ENCODE peak calls at places on chromosomes 12 and 14, in five cellular contexts. Z is NCI-H2081 treated with DMSO at 0.1 percent for 48 hours; G is Kasumi-1; E is stimulated activated CD8-positive, alpha-beta memory T cell treated with anti-CD3 and anti-CD28 coated beads, Interleukin-15, amount 100 ng/mL, for 24 hours; O is PC-3. S is an unnamed sample.

GRCh38 chr12:26403601-26404000 is 208.2 kb downstream of the SSPN start:
- DNase-seq in E (no peak), O (no peak), G (no peak), Z (no peak), S (no peak)

GRCh38 chr14:30874999-30875787 is 834 bp downstream of the COCH start:
- DNase-seq in G (peak), O (no peak), Z (no peak), E (no peak), S (peak)

GRCh38 chr12:88707800-88708199 is 127.5 kb upstream of the KITLG start:
- DNase-seq in O (no peak), Z (no peak), G (no peak), E (no peak), S (no peak)

GRCh38 chr12:132837693-132838463 is 9.2 kb upstream of the GOLGA3 start:
- DNase-seq in E (no peak), O (no peak), Z (no peak), G (no peak), S (no peak)

GRCh38 chr14:89399594-89400068 is 17.4 kb downstream of the FOXN3 start:
- DNase-seq in O (no peak), Z (no peak), E (no peak), G (no peak), S (no peak)

GRCh38 chr12:65952737-65953209 is 128.5 kb downstream of the HMGA2 start:
- DNase-seq in G (no peak), E (no peak), Z (no peak), O (peak), S (no peak)

GRCh38 chr12:130744274-130744673 is 28.2 kb upstream of the RIMBP2 start:
- DNase-seq in G (no peak), O (no peak), Z (no peak), E (no peak), S (no peak)

GRCh38 chr14:52377940-52378339 is 63.8 kb downstream of the PTGER2 start:
- DNase-seq in G (no peak), Z (no peak), O (no peak), E (no peak), S (no peak)

GRCh38 chr14:106209745-106210144 is 683.4 kb downstream of the TMEM121 start:
- DNase-seq in G (no peak), O (no peak), E (no peak), Z (no peak), S (no peak)

GRCh38 chr12:114684098-114684869 is at the start of gene TBX3:
- DNase-seq in O (peak), Z (no peak), E (no peak), G (peak), S (peak)

GRCh38 chr12:124391340-124392261 is 96.7 kb downstream of the RFLNA start:
- DNase-seq in Z (no peak), E (no peak), O (peak), G (peak), S (peak)

GRCh38 chr14:96055753-96056508 is 16.8 kb downstream of the C14orf132 start:
- DNase-seq in G (no peak), O (no peak), E (no peak), Z (no peak), S (no peak)

GRCh38 chr12:53824001-53824716 is 72.4 kb upstream of the CISTR start:
- DNase-seq in E (no peak), G (no peak), O (no peak), Z (no peak), S (peak)

GRCh38 chr12:89411846-89412245 is 59.5 kb upstream of the DUSP6 start:
- DNase-seq in G (no peak), O (no peak), Z (no peak), E (no peak), S (no peak)

GRCh38 chr12:46825526-46826414 is at the start of gene SLC38A4:
- DNase-seq in Z (no peak), O (no peak), G (no peak), E (no peak), S (no peak)

GRCh38 chr12:53739285-53740129 is 12.3 kb upstream of the CALCOCO1 start:
- DNase-seq in O (no peak), G (no peak), Z (peak), E (no peak), S (no peak)

GRCh38 chr14:94269156-94269555 is 23.9 kb downstream of the SERPINA10 start:
- DNase-seq in O (no peak), G (no peak), E (no peak), Z (no peak), S (no peak)

GRCh38 chr12:88854260-88854659 is 274.0 kb upstream of the KITLG start:
- DNase-seq in O (peak), E (no peak), Z (no peak), G (no peak), S (no peak)

GRCh38 chr14:81684696-81685095 is 151.0 kb upstream of the SEL1L start:
- DNase-seq in G (no peak), Z (no peak), E (no peak), O (peak), S (no peak)

GRCh38 chr14:60278350-60278749 is 29.3 kb downstream of the PPM1A start:
- DNase-seq in Z (no peak), O (no peak), E (no peak), G (no peak), S (no peak)

GRCh38 chr12:54356951-54357356 is 7.3 kb downstream of the GPR84 start:
- DNase-seq in O (no peak), G (no peak), E (no peak), Z (no peak), S (no peak)

GRCh38 chr12:72872488-72872887 is 600.3 kb downstream of the TRHDE start:
- DNase-seq in G (no peak), O (no peak), Z (peak), E (no peak), S (no peak)

GRCh38 chr12:116996058-116996457 is 85.3 kb downstream of the FBXW8 start:
- DNase-seq in Z (no peak), O (no peak), G (no peak), E (no peak), S (no peak)

GRCh38 chr14:71588028-71588427 is 344.2 kb upstream of the RGS6 start:
- DNase-seq in O (no peak), Z (no peak), E (no peak), G (no peak), S (no peak)

GRCh38 chr12:130334937-130335336 is 2.8 kb upstream of the PIWIL1 start:
- DNase-seq in E (no peak), G (no peak), Z (no peak), O (no peak), S (no peak)

GRCh38 chr12:120466560-120467315 is 2.8 kb downstream of the SRSF9 start:
- DNase-seq in O (peak), Z (no peak), E (no peak), G (peak), S (peak)

GRCh38 chr14:62301076-62301475 is 538.9 kb downstream of the SNAPC1 start:
- DNase-seq in G (no peak), E (no peak), O (no peak), Z (no peak), S (no peak)

GRCh38 chr12:121812320-121812871 is 8.6 kb downstream of the SETD1B start:
- DNase-seq in Z (no peak), G (no peak), O (peak), E (no peak), S (no peak)

GRCh38 chr14:75566321-75566720 is 12.1 kb upstream of the FLVCR2 start:
- DNase-seq in O (peak), Z (no peak), E (no peak), G (no peak), S (no peak)

GRCh38 chr12:132327351-132328171 is 1.8 kb downstream of the GALNT9 start:
- DNase-seq in Z (no peak), E (peak), G (peak), O (peak), S (peak)

S was measured in NB4.